ENCODE peak calls at places on chromosome 11, in seven cellular contexts. G, S, I, R, O, H and M are unnamed samples.

GRCh38 chr11:46250071-46251052 is 27.1 kb upstream of the CREB3L1 start:
- DNase-seq in I (no peak), O (no peak), G (no peak), S (no peak), R (no peak), H (no peak), M (no peak)

GRCh38 chr11:26599421-26599820 is 27.4 kb upstream of the MUC15 start:
- DNase-seq in R (no peak), H (no peak), S (no peak), G (peak; percentile 32), O (no peak), I (no peak), M (peak; percentile 44)

GRCh38 chr11:75635009-75635909 is 33.6 kb downstream of the MAP6 start:
- DNase-seq in H (no peak), I (no peak), O (peak; percentile 14), S (no peak), G (no peak), R (peak; percentile 16), M (no peak)

GRCh38 chr11:73818838-73819237 is 31.2 kb downstream of the MRPL48 start:
- DNase-seq in G (no peak), S (no peak), I (no peak), H (no peak), O (peak; percentile 4), R (no peak), M (no peak)

GRCh38 chr11:31804439-31805036 is 6.6 kb downstream of the PAX6 start:
- DNase-seq in H (no peak), O (peak; percentile 66), R (no peak), S (no peak), I (no peak), G (no peak), M (no peak)

GRCh38 chr11:31809857-31810778 is 1.0 kb downstream of the PAX6 start:
- DNase-seq in I (no peak), R (peak; percentile 6), H (peak; percentile 48), S (no peak), O (peak; percentile 70), G (peak; percentile 44), M (peak; percentile 22)

GRCh38 chr11:65934014-65934413 is 11.3 kb upstream of the TSGA10IP start:
- DNase-seq in G (no peak), O (no peak), S (no peak), H (no peak), R (no peak), I (no peak), M (no peak)

GRCh38 chr11:76455331-76455730 is 10.5 kb downstream of the EMSY start:
- DNase-seq in G (no peak), I (no peak), O (peak; percentile 95), R (no peak), S (no peak), H (no peak), M (no peak)

GRCh38 chr11:57647368-57647767 is 2.3 kb downstream of the YPEL4 start:
- DNase-seq in H (no peak), S (no peak), I (no peak), R (no peak), O (peak; percentile 50), G (no peak), M (no peak)

GRCh38 chr11:78418584-78419211 is 1.1 kb upstream of the GAB2 start:
- DNase-seq in G (no peak), I (no peak), H (no peak), S (no peak), O (no peak), R (no peak), M (no peak)

GRCh38 chr11:15471028-15471708 is 356.4 kb downstream of the INSC start:
- DNase-seq in O (no peak), S (no peak), I (no peak), R (no peak), G (no peak), H (no peak), M (no peak)

GRCh38 chr11:103714246-103714645 is 322.2 kb upstream of the DDI1 start:
- DNase-seq in R (no peak), G (no peak), I (no peak), O (no peak), S (no peak), H (no peak), M (no peak)

GRCh38 chr11:119791701-119792151 is 62.7 kb upstream of the NECTIN1 start:
- DNase-seq in H (no peak), O (peak; percentile 58), G (peak; percentile 11), I (no peak), S (no peak), R (no peak), M (no peak)

GRCh38 chr11:75706260-75706729 is 11.3 kb upstream of the MOGAT2 start:
- DNase-seq in S (peak; percentile 77), I (peak; percentile 81), O (peak; percentile 80), H (peak; percentile 84), R (peak; percentile 68), G (peak; percentile 81), M (peak; percentile 81)

GRCh38 chr11:74171630-74172465 is 759 bp downstream of the PPME1 start:
- DNase-seq in G (no peak), R (no peak), I (no peak), S (no peak), H (no peak), O (no peak), M (no peak)

GRCh38 chr11:223026-223789 is 12.9 kb downstream of the SIRT3 start:
- DNase-seq in G (no peak), I (no peak), R (no peak), O (no peak), S (no peak), H (no peak), M (no peak)

GRCh38 chr11:31620434-31620833 is 110.9 kb downstream of the ELP4 start:
- DNase-seq in R (no peak), H (no peak), S (no peak), I (no peak), O (no peak), G (no peak), M (no peak)

GRCh38 chr11:2375341-2375853 is 1.7 kb upstream of the CD81 start:
- DNase-seq in H (peak; percentile 57), O (no peak), S (no peak), G (no peak), I (no peak), R (no peak), M (no peak)

GRCh38 chr11:86996953-86997570 is 40.7 kb upstream of the TMEM135 start:
- DNase-seq in I (no peak), S (no peak), H (no peak), G (no peak), R (no peak), O (no peak), M (no peak)

GRCh38 chr11:17601206-17602075 is 54.4 kb downstream of the OTOG start:
- DNase-seq in G (no peak), S (no peak), H (no peak), R (no peak), I (peak; percentile 61), O (peak; percentile 46), M (no peak)
- TF ChIP-seq CTCF in G (no peak), S (no peak), H (no peak), R (no peak), I (no peak), O (peak; percentile 23), M (no peak)

DNA sequence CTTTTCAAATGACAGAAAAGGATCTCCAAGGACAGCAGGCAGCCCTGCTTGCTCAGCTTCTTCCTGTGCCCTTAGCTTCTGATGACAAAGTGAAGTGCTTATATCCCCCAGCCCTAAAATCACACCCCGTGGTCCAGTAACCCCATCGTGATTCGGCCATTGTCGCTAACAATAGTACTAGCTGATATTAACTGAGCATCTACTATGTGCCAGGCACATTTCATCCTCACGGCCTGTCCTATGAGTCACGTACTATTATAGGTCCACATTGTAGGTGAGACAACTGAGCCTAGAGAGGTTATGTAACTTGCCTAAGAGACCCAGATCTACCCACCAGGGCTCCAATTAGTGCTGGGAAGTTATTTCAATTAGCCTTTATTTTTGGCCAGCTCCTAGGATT is 6.1 kb downstream of the SCN4B start:
- DNase-seq in S (no peak), H (no peak), I (no peak), R (no peak), O (no peak), G (no peak), M (no peak)
- H3K27ac ChIP-seq in S (no peak overlapping the region), H (no peak overlapping the region), I (no peak overlapping the region), R (no peak overlapping the region), O (no peak overlapping the region), G (no peak overlapping the region), M (no peak overlapping the region)

DNA sequence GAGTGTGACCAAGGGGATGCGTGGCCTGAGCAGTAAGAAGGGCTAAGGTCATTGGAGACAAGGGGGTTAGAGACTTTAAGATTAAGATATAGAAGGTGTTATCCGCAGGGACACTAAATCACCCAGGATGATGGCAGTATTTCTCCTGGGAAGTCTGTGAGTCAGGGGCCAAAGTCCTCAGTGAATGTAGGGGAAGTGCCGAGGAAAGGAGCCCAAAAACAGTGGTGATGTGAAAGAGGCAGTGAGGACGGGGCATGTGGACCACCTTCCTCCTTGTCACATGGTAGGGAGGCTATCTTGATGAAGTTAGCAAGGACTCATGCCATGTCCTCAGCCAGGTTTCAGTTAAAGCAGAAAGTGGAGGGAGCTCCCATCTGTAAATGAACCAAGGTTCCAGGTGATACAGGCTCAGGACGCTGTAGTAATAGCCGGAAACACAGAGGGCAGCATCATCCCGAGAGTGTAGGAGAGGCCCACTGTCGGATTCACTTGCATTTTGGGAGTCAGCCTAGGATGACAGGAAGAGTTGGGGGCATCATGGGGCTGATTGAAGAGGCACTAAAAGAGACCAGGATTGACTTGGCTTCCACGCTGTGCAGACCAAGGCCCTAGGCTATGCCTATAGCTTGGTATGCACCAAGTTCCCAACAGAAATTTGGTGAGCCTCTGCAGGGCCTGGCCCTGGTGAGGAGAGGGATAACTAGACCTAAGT is 33.5 kb downstream of the WEE1 start:
- DNase-seq in I (no peak), S (peak; percentile 45), G (peak; percentile 70), O (peak; percentile 63), H (no peak), R (no peak), M (no peak)
- TF ChIP-seq CTCF in I (no peak), S (peak; percentile 69), G (peak; percentile 38), O (peak; percentile 50), H (no peak), R (no peak), M (no peak)

DNA sequence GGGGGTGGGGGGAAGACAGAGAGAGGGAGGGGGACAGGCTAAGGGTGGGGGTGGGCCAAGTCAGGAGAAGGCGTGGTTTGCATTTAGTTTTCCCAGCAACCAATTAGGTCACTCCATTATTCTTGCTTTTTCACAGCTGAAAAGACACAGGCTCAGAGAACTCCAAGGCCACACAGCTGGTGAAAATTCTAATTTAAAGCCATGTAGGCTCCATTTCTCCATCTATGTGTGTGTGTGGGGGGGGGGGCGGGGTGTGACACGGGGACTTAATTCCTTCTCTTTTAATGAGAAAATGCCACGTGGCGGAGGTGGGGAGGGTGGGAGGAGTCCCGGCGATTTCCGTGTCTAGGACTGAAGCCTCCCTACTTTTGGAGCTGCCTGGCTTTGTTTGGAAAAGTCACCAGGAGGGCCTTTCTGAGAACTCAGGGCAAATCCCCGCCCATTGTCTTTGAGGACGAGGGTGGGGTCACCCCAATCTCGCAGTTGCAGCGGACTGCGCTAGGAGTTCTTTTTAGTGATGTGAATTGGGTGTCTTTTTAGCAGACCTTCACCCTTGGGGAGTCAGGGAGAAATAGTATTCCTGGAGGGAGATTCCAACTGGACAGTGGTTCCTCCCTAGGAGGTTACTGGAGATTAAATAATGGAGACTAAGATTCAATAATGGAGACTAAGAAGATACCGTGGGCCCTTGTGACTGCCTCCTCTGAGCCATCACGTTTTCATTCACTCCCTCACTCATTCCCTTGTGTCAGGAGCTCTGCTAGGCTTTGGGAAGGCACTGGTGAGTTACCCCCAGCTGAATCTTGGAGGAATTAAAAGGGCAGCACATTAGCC is 36.4 kb upstream of the PTPRJ start:
- DNase-seq in S (no peak), G (peak; percentile 88), R (no peak), H (peak; percentile 59), O (peak; percentile 85), I (no peak), M (no peak)
- H3K27ac ChIP-seq in S (no peak overlapping the region), G (peak overlapping the region; percentile 87), R (no peak overlapping the region), H (no peak overlapping the region), O (peak overlapping the region; percentile 43), I (no peak overlapping the region), M (no peak overlapping the region)